ENCODE peak calls at places on chromosomes 12 and 14, in six cellular contexts. One of them, this sample, is unnamed.

GRCh38 chr12:10511756-10512355 is 6.2 kb downstream of the EIF2S3B start:
- DNase-seq in adrenal gland: no peak
- DNase-seq in thoracic aorta: no peak
- DNase-seq in LNCaP clone FGC: no peak
- DNase-seq in HT1080: no peak
- DNase-seq in choroid plexus epithelial cell: no peak
- DNase-seq in this sample: no peak

GRCh38 chr14:68948686-68949085 is 30.4 kb downstream of the ACTN1 start:
- DNase-seq in adrenal gland: no peak
- DNase-seq in thoracic aorta: no peak
- DNase-seq in LNCaP clone FGC: no peak
- DNase-seq in HT1080: no peak
- DNase-seq in choroid plexus epithelial cell: no peak
- DNase-seq in this sample: no peak

GRCh38 chr12:117890137-117890536 is 78.7 kb downstream of the KSR2 start:
- DNase-seq in adrenal gland: no peak
- DNase-seq in thoracic aorta: no peak
- DNase-seq in LNCaP clone FGC: no peak
- DNase-seq in HT1080: no peak
- DNase-seq in choroid plexus epithelial cell: no peak
- DNase-seq in this sample: no peak

GRCh38 chr12:67697981-67698380 is 49.4 kb downstream of the DYRK2 start:
- DNase-seq in adrenal gland: no peak
- DNase-seq in thoracic aorta: no peak
- DNase-seq in LNCaP clone FGC: no peak
- DNase-seq in HT1080: no peak
- DNase-seq in choroid plexus epithelial cell: no peak
- DNase-seq in this sample: no peak

GRCh38 chr12:49088190-49088931 is 6.2 kb downstream of the DHH start:
- DNase-seq in adrenal gland: peak
- DNase-seq in thoracic aorta: peak
- DNase-seq in LNCaP clone FGC: peak
- DNase-seq in HT1080: peak
- DNase-seq in choroid plexus epithelial cell: peak
- DNase-seq in this sample: peak

GRCh38 chr12:1660304-1661187 is 30.3 kb upstream of the ADIPOR2 start:
- DNase-seq in adrenal gland: peak
- DNase-seq in thoracic aorta: no peak
- DNase-seq in LNCaP clone FGC: no peak
- DNase-seq in HT1080: no peak
- DNase-seq in choroid plexus epithelial cell: peak
- DNase-seq in this sample: peak

GRCh38 chr12:58367041-58367440 is 425.7 kb downstream of the ATP23 start:
- DNase-seq in adrenal gland: no peak
- DNase-seq in thoracic aorta: no peak
- DNase-seq in LNCaP clone FGC: no peak
- DNase-seq in HT1080: no peak
- DNase-seq in choroid plexus epithelial cell: no peak
- DNase-seq in this sample: peak

GRCh38 chr12:18261273-18261672 is at the start of gene PIK3C2G:
- DNase-seq in adrenal gland: no peak
- DNase-seq in thoracic aorta: no peak
- DNase-seq in LNCaP clone FGC: peak
- DNase-seq in HT1080: no peak
- DNase-seq in choroid plexus epithelial cell: no peak
- DNase-seq in this sample: no peak

GRCh38 chr12:128813883-128814282 is 9.9 kb downstream of the SLC15A4 start:
- DNase-seq in adrenal gland: no peak
- DNase-seq in thoracic aorta: no peak
- DNase-seq in LNCaP clone FGC: no peak
- DNase-seq in HT1080: no peak
- DNase-seq in choroid plexus epithelial cell: peak
- DNase-seq in this sample: no peak

GRCh38 chr12:116525418-116526001 is 33.7 kb upstream of the MAP1LC3B2 start:
- DNase-seq in adrenal gland: peak
- DNase-seq in thoracic aorta: peak
- DNase-seq in LNCaP clone FGC: peak
- DNase-seq in HT1080: peak
- DNase-seq in choroid plexus epithelial cell: peak
- DNase-seq in this sample: peak

GRCh38 chr14:61433169-61433568 is 111.8 kb downstream of the PRKCH start:
- DNase-seq in adrenal gland: no peak
- DNase-seq in thoracic aorta: no peak
- DNase-seq in LNCaP clone FGC: no peak
- DNase-seq in HT1080: no peak
- DNase-seq in choroid plexus epithelial cell: no peak
- DNase-seq in this sample: no peak

GRCh38 chr14:100056964-100057817 is 8.0 kb upstream of the EVL start:
- DNase-seq in adrenal gland: no peak
- DNase-seq in thoracic aorta: no peak
- DNase-seq in LNCaP clone FGC: no peak
- DNase-seq in HT1080: no peak
- DNase-seq in choroid plexus epithelial cell: peak
- DNase-seq in this sample: peak

GRCh38 chr12:129169928-129170327 is 316.6 kb downstream of the GLT1D1 start:
- DNase-seq in adrenal gland: no peak
- DNase-seq in thoracic aorta: no peak
- DNase-seq in LNCaP clone FGC: no peak
- DNase-seq in HT1080: no peak
- DNase-seq in choroid plexus epithelial cell: no peak
- DNase-seq in this sample: no peak

GRCh38 chr12:69555461-69555860 is 29.8 kb upstream of the CCT2 start:
- DNase-seq in adrenal gland: no peak
- DNase-seq in thoracic aorta: no peak
- DNase-seq in LNCaP clone FGC: no peak
- DNase-seq in HT1080: peak
- DNase-seq in choroid plexus epithelial cell: peak
- DNase-seq in this sample: peak

GRCh38 chr14:101736071-101736470 is 25.4 kb upstream of the PPP2R5C start:
- DNase-seq in adrenal gland: no peak
- DNase-seq in thoracic aorta: no peak
- DNase-seq in LNCaP clone FGC: no peak
- DNase-seq in HT1080: no peak
- DNase-seq in choroid plexus epithelial cell: no peak
- DNase-seq in this sample: no peak

GRCh38 chr12:16012086-16012485 is 101.0 kb downstream of the DERA start:
- DNase-seq in adrenal gland: peak
- DNase-seq in thoracic aorta: no peak
- DNase-seq in LNCaP clone FGC: no peak
- DNase-seq in HT1080: no peak
- DNase-seq in choroid plexus epithelial cell: peak
- DNase-seq in this sample: no peak